ENCODE peak calls at places on chromosomes 13 and 19, in four cellular contexts. One of them, this sample, is unnamed.

GRCh38 chr13:99361197-99361596 is 54.0 kb upstream of the GPR183 start:
- DNase-seq in GM12878: no peak
- DNase-seq in GM12891: no peak
- DNase-seq in K562: no peak
- DNase-seq in this sample: no peak

GRCh38 chr19:30711296-30711695 is 339.1 kb downstream of the ZNF536 start:
- DNase-seq in GM12878: no peak
- DNase-seq in GM12891: no peak
- DNase-seq in K562: no peak
- DNase-seq in this sample: no peak

GRCh38 chr13:80341771-80342271 is 895 bp upstream of the SPRY2 start:
- DNase-seq in GM12878: no peak
- DNase-seq in GM12891: no peak
- DNase-seq in K562: no peak
- DNase-seq in this sample: peak

GRCh38 chr19:29671393-29672076 is 6.3 kb downstream of the PLEKHF1 start:
- DNase-seq in GM12878: peak
- DNase-seq in GM12891: peak
- DNase-seq in K562: peak
- DNase-seq in this sample: peak

GRCh38 chr13:93740334-93740733 is 513.7 kb downstream of the GPC6 start:
- DNase-seq in GM12878: no peak
- DNase-seq in GM12891: no peak
- DNase-seq in K562: no peak
- DNase-seq in this sample: no peak

GRCh38 chr19:20367811-20368294 is 197.7 kb downstream of the ZNF737 start:
- DNase-seq in GM12878: no peak
- DNase-seq in GM12891: no peak
- DNase-seq in K562: no peak
- DNase-seq in this sample: no peak

GRCh38 chr19:19371056-19371455 is 34.4 kb upstream of the GATAD2A start:
- DNase-seq in GM12878: no peak
- DNase-seq in GM12891: no peak
- DNase-seq in K562: no peak
- DNase-seq in this sample: no peak

GRCh38 chr13:103931885-103932284 is 865.7 kb upstream of the SLC10A2 start:
- DNase-seq in GM12878: no peak
- DNase-seq in GM12891: no peak
- DNase-seq in K562: no peak
- DNase-seq in this sample: no peak

GRCh38 chr19:295687-296370 is 4.6 kb upstream of the PLPP2 start:
- DNase-seq in GM12878: no peak
- DNase-seq in GM12891: no peak
- DNase-seq in K562: no peak
- DNase-seq in this sample: no peak

GRCh38 chr13:98033277-98034247 is 80.1 kb downstream of the IPO5 start:
- DNase-seq in GM12878: no peak
- DNase-seq in GM12891: no peak
- DNase-seq in K562: no peak
- DNase-seq in this sample: no peak

GRCh38 chr19:45917421-45918091 is 3.0 kb upstream of the NANOS2 start:
- DNase-seq in GM12878: no peak
- DNase-seq in GM12891: no peak
- DNase-seq in K562: no peak
- DNase-seq in this sample: no peak

GRCh38 chr13:41558781-41559560 is 101.6 kb downstream of the RGCC start:
- DNase-seq in GM12878: no peak
- DNase-seq in GM12891: no peak
- DNase-seq in K562: no peak
- DNase-seq in this sample: no peak

GRCh38 chr13:34376483-34376882 is 558.5 kb downstream of the RFC3 start:
- DNase-seq in GM12878: no peak
- DNase-seq in GM12891: no peak
- DNase-seq in K562: no peak
- DNase-seq in this sample: no peak

GRCh38 chr13:33080962-33081655 is 64.9 kb downstream of the KL start:
- DNase-seq in GM12878: no peak
- DNase-seq in GM12891: no peak
- DNase-seq in K562: no peak
- DNase-seq in this sample: no peak

GRCh38 chr13:110771194-110771593 is 57.7 kb downstream of the ING1 start:
- DNase-seq in GM12878: no peak
- DNase-seq in GM12891: no peak
- DNase-seq in K562: no peak
- DNase-seq in this sample: no peak

GRCh38 chr13:104256701-104257100 is 1190.5 kb upstream of the SLC10A2 start:
- DNase-seq in GM12878: no peak
- DNase-seq in GM12891: no peak
- DNase-seq in K562: no peak
- DNase-seq in this sample: no peak

GRCh38 chr19:6448045-6448444 is 11.5 kb downstream of the SLC25A23 start:
- DNase-seq in GM12878: no peak
- DNase-seq in GM12891: no peak
- DNase-seq in K562: no peak
- DNase-seq in this sample: no peak

GRCh38 chr19:3733549-3734309 is 25.5 kb downstream of the TJP3 start:
- DNase-seq in GM12878: no peak
- DNase-seq in GM12891: no peak
- DNase-seq in K562: peak
- DNase-seq in this sample: no peak

GRCh38 chr13:75101997-75102720 is 379.8 kb downstream of the TBC1D4 start:
- DNase-seq in GM12878: no peak
- DNase-seq in GM12891: no peak
- DNase-seq in K562: no peak
- DNase-seq in this sample: no peak

GRCh38 chr13:112200200-112200599 is 133.3 kb downstream of the SOX1 start:
- DNase-seq in GM12878: no peak
- DNase-seq in GM12891: no peak
- DNase-seq in K562: no peak
- DNase-seq in this sample: no peak

GRCh38 chr19:41296323-41296935 is 13.5 kb upstream of the CCDC97 start:
- DNase-seq in GM12878: no peak
- DNase-seq in GM12891: no peak
- DNase-seq in K562: no peak
- DNase-seq in this sample: no peak

GRCh38 chr19:46232029-46232428 is 2.5 kb downstream of the IGFL1 start:
- DNase-seq in GM12878: no peak
- DNase-seq in GM12891: no peak
- DNase-seq in K562: no peak
- DNase-seq in this sample: no peak

GRCh38 chr13:45108716-45109706 is 11.3 kb upstream of the GTF2F2 start:
- DNase-seq in GM12878: peak
- DNase-seq in GM12891: no peak
- DNase-seq in K562: no peak
- DNase-seq in this sample: no peak
- TF ChIP-seq SPI1 in GM12878: no peak
- TF ChIP-seq SPI1 in GM12891: no peak
- TF ChIP-seq SPI1 in K562: no peak
- TF ChIP-seq SPI1 in this sample: no peak

GRCh38 chr19:23391239-23391638 is 4.0 kb downstream of the ZNF91 start:
- DNase-seq in GM12878: no peak
- DNase-seq in GM12891: no peak
- DNase-seq in K562: no peak
- DNase-seq in this sample: no peak
- TF ChIP-seq POLR2AphosphoS5 in GM12878: no peak
- TF ChIP-seq POLR2AphosphoS5 in GM12891: no peak
- TF ChIP-seq POLR2AphosphoS5 in K562: no peak
- TF ChIP-seq POLR2AphosphoS5 in this sample: no peak

DNA sequence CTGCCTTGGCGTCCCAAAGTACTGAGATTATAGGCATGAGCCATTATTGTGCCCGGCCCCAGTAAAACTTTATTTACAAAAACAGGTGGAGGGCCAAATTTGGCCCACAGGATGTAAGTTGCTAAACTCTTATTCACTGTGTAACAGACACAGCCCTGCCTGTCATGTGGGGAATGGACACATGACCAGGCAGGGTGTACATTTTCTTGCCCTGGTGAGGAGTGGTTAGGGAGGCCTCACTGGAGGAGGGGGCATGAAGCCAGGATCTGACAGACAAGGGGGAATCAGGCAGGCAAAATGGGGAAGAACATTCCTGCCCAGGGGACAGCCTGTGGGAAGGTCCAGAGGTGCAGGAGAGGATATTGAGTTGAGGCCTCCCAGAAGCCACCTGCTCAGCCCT is 7.4 kb upstream of the PGLS start:
- DNase-seq in GM12878: no peak
- DNase-seq in GM12891: no peak
- DNase-seq in K562: no peak
- DNase-seq in this sample: no peak
- TF ChIP-seq SPI1 in GM12878: no peak
- TF ChIP-seq SPI1 in GM12891: no peak
- TF ChIP-seq SPI1 in K562: no peak
- TF ChIP-seq SPI1 in this sample: no peak

GRCh38 chr13:27132538-27132937 is 39.1 kb downstream of the USP12 start:
- DNase-seq in GM12878: peak
- DNase-seq in GM12891: no peak
- DNase-seq in K562: no peak
- DNase-seq in this sample: no peak

GRCh38 chr13:27131202-27131623 is 40.4 kb downstream of the USP12 start:
- DNase-seq in GM12878: peak
- DNase-seq in GM12891: peak
- DNase-seq in K562: peak
- DNase-seq in this sample: no peak

GRCh38 chr13:27131906-27132305 is 39.7 kb downstream of the USP12 start:
- DNase-seq in GM12878: no peak
- DNase-seq in GM12891: no peak
- DNase-seq in K562: no peak
- DNase-seq in this sample: no peak

GRCh38 chr13:27135023-27135422 is 36.6 kb downstream of the USP12 start:
- DNase-seq in GM12878: no peak
- DNase-seq in GM12891: no peak
- DNase-seq in K562: no peak
- DNase-seq in this sample: no peak

DNA sequence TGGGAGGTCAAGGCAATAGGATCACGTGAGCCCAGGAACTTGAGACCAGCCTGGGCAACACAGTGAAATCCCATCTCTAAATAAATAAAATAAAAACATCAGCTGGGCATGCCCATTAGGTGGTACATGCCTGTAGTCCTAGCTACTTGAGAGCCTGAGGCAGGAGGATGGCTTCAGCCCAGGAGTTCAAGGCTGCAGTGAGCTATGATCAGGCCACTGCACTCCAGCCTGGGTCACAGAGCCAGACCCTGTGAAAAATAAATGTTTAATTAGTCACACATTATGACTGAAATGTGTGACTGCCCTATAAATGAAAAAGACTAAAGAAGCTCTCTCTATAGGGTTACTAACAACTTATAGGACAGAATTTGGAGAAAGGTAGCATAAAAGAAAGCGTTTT is 37.7 kb downstream of the USP12 start:
- DNase-seq in GM12878: no peak
- DNase-seq in GM12891: no peak
- DNase-seq in K562: no peak
- DNase-seq in this sample: no peak
- TF ChIP-seq POLR2AphosphoS5 in GM12878: no peak
- TF ChIP-seq POLR2AphosphoS5 in GM12891: no peak
- TF ChIP-seq POLR2AphosphoS5 in K562: no peak
- TF ChIP-seq POLR2AphosphoS5 in this sample: no peak

GRCh38 chr19:44809856-44810554 is 1.1 kb downstream of the BCAM start:
- DNase-seq in GM12878: no peak
- DNase-seq in GM12891: no peak
- DNase-seq in K562: no peak
- DNase-seq in this sample: no peak

GRCh38 chr19:44807652-44808462 is 1.0 kb upstream of the BCAM start:
- DNase-seq in GM12878: no peak
- DNase-seq in GM12891: no peak
- DNase-seq in K562: peak
- DNase-seq in this sample: no peak

GRCh38 chr19:44808463-44809371 is at the start of gene BCAM:
- DNase-seq in GM12878: no peak
- DNase-seq in GM12891: no peak
- DNase-seq in K562: peak
- DNase-seq in this sample: no peak

GRCh38 chr19:44806271-44806670 is 2.6 kb upstream of the BCAM start:
- DNase-seq in GM12878: no peak
- DNase-seq in GM12891: no peak
- DNase-seq in K562: no peak
- DNase-seq in this sample: no peak

DNA sequence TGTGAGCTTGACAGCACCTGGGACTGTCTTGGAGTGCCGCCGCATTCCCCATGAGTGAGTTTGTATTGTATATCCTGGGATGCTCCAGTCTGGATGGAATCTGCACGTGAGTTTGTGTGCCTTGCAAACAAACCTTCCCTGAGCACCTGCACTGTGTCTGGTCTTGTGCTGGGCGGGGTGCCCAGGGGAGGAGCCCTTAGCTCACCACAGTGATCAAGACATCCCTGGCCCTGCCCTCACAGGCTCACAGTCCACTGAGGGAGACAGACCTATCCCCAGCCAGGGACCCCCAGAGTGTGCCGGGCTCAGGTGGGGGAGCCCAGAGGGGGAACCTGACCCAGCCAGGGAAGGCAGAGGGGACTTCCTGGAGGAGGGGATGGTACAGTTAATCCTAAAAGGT is 1.7 kb upstream of the BCAM start:
- DNase-seq in GM12878: no peak
- DNase-seq in GM12891: no peak
- DNase-seq in K562: no peak
- DNase-seq in this sample: no peak
- TF ChIP-seq SPI1 in GM12878: no peak
- TF ChIP-seq SPI1 in GM12891: no peak
- TF ChIP-seq SPI1 in K562: no peak
- TF ChIP-seq SPI1 in this sample: no peak

This sample was measured in HL-60.